ENCODE peak calls at places on chromosome 12, in four cellular contexts. C is CD8-positive, alpha-beta T cell; S is astrocyte of the cerebellum; U is brain microvascular endothelial cell. Q is an unnamed sample.

GRCh38 chr12:108335349-108336119 is 3.6 kb downstream of the CMKLR1 start:
- DNase-seq in C (no peak), S (no peak), U (no peak), Q (no peak)

GRCh38 chr12:42426733-42427132 is 100.8 kb downstream of the PPHLN1 start:
- DNase-seq in C (no peak), S (no peak), U (peak; percentile 89), Q (no peak)

GRCh38 chr12:117671734-117672133 is 297.1 kb downstream of the KSR2 start:
- DNase-seq in C (no peak), S (no peak), U (no peak), Q (no peak)

GRCh38 chr12:7498832-7499231 is 4.7 kb downstream of the CD163 start:
- DNase-seq in C (no peak), S (peak; percentile 31), U (peak; percentile 74), Q (no peak)

GRCh38 chr12:104673294-104674062 is 216.7 kb downstream of the CHST11 start:
- DNase-seq in C (no peak), S (no peak), U (no peak), Q (no peak)

GRCh38 chr12:119229837-119230236 is 51.1 kb downstream of the HSPB8 start:
- DNase-seq in C (no peak), S (no peak), U (peak; percentile 66), Q (no peak)

GRCh38 chr12:9883175-9883574 is 1.9 kb downstream of the KLRF2 start:
- DNase-seq in C (no peak), S (no peak), U (no peak), Q (no peak)

GRCh38 chr12:1282670-1283361 is 291.8 kb downstream of the ERC1 start:
- DNase-seq in C (no peak), S (peak; percentile 39), U (no peak), Q (no peak)

GRCh38 chr12:45183263-45183662 is 32.6 kb upstream of the ANO6 start:
- DNase-seq in C (no peak), S (no peak), U (no peak), Q (no peak)
- TF ChIP-seq CTCF in C (no peak), S (peak; percentile 20), U (peak; percentile 24), Q (peak; percentile 37)

GRCh38 chr12:112012775-112013600 is at the start of the genes ERP29 and TMEM116:
- DNase-seq in C (peak; percentile 100), S (peak; percentile 95), U (peak; percentile 98), Q (peak; percentile 99)

GRCh38 chr12:112011685-112012084 is 1.3 kb downstream of the TMEM116 start:
- DNase-seq in C (no peak), S (no peak), U (no peak), Q (no peak)

GRCh38 chr12:112015938-112016337 is 2.7 kb downstream of the ERP29 start:
- DNase-seq in C (no peak), S (no peak), U (no peak), Q (no peak)

GRCh38 chr12:112010415-112011344 is 2.3 kb downstream of the TMEM116 start:
- DNase-seq in C (no peak), S (no peak), U (no peak), Q (no peak)

DNA sequence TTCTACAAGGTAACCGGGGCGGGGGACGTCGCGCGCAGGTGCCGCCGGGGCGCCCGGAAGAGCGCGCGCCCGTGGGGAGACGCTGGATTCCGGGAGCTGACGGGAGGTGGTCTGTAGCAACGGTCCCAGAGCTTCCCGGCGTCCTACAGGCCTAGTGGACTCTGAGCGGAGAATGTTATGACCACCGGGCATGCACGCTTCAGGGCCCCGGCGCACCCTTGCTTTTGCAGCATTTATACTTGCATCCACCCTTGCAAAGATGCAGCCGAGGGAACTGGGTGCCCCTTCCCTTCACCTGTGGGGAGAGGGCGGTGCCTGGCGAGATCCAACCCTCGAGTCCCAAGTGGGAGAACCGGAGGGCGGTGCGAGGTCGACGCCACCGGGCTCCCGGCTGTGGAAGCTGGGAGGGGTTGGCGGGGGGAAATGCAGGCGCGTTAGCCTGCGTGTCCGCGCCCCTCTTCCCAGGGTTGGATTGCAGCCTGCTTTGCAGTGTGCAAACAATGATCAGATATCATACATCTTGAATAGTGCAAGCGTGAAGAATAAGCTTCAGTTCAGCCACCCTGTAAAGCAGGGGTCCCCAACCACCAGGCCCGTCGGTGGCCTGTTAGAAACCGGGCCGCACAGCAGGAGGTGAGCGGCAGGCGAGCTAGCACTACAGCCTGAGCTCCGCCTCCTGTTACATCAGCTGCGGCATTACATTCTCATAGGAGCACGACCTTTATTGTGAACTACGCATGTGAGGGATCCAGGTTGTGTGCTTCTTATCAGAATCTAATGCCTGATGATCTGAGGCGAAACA is 576 bp downstream of the ERP29 start:
- DNase-seq in C (peak; percentile 50), S (no peak), U (peak; percentile 82), Q (no peak)
- TF ChIP-seq CTCF in C (peak; percentile 25), S (no peak), U (no peak), Q (peak; percentile 23)

GRCh38 chr12:3667485-3667884 is 85.4 kb downstream of the CRACR2A start:
- DNase-seq in C (no peak), S (no peak), U (no peak), Q (no peak)

GRCh38 chr12:3670083-3670620 is 82.8 kb downstream of the CRACR2A start:
- DNase-seq in C (no peak), S (no peak), U (no peak), Q (no peak)

GRCh38 chr12:3669594-3669993 is 83.3 kb downstream of the CRACR2A start:
- DNase-seq in C (no peak), S (no peak), U (no peak), Q (no peak)

GRCh38 chr12:3671330-3672112 is 81.4 kb downstream of the CRACR2A start:
- DNase-seq in C (no peak), S (no peak), U (no peak), Q (no peak)

GRCh38 chr12:3668479-3669165 is 84.3 kb downstream of the CRACR2A start:
- DNase-seq in C (no peak), S (no peak), U (no peak), Q (no peak)
- TF ChIP-seq CTCF in C (no peak), S (no peak), U (no peak), Q (no peak)

DNA sequence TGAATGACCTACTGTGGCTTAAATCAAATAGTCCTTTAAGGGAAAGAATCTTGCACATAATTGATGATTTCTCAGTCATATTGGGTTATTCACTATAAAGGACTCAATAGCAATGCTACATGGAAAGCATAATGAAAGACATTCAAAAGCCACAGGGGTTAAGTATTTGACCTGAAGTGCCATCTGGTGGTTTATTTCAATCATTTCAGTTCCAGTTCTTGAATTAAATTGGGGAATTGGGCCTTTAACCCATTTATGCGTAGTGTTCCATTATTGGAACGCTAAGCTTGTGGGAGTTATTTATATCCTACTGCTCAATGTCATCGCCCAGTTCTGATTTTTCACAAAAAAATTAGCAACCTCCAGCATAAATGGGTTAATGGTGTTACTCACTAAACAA is 41.3 kb upstream of the C12orf71 start:
- DNase-seq in C (no peak), S (no peak), U (no peak), Q (no peak)
- TF ChIP-seq CTCF in C (no peak), S (no peak), U (no peak), Q (peak; percentile 59)

GRCh38 chr12:50841654-50842531 is 833 bp upstream of the TMPRSS12 start:
- DNase-seq in C (no peak), S (no peak), U (no peak), Q (no peak)

GRCh38 chr12:50840809-50841487 is 1.8 kb upstream of the TMPRSS12 start:
- DNase-seq in C (no peak), S (no peak), U (no peak), Q (no peak)

GRCh38 chr12:50845021-50845647 is 2.4 kb downstream of the TMPRSS12 start:
- DNase-seq in C (no peak), S (no peak), U (no peak), Q (no peak)

GRCh38 chr12:50839032-50839431 is 3.7 kb upstream of the TMPRSS12 start:
- DNase-seq in C (no peak), S (no peak), U (no peak), Q (no peak)

DNA sequence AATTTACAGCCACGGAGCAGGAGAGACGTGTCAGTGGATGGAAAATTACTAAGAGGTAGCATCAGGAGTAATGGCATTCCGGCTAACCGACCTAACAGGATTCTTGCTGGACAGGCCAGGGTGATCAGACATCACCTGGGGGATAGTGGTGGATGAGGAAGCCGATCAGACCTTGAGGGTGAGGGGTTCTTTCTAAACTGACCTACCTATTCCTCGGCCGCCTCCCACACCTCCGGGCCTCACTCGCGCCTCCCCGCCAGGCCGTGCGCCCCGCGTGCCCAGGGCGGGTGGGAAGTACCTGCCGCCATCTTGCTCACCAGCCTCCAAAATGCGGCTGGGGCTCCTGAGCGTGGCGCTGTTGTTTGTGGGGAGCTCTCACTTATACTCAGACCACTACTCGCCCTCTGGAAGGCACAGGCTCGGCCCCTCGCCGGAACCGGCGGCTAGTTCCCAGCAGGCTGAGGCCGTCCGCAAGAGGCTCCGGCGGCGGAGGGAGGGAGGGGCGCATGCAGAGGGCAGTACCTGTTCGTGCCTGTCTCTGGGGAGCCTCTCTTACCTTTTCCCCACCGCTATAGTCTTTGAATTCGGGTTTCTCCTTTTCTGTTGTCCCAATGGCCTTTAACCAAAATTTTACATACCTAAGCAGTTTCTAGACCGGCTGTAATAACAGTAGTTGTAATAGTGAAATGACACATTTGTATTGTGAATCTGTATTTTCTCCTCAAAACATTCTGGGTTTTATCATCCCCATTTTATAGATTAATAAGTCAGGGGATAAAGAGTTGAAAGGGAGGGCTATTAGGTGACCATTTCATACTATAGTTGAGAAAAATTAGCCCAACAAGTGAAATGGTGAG is at the start of gene TMPRSS12:
- DNase-seq in C (no peak), S (no peak), U (no peak), Q (no peak)
- TF ChIP-seq CTCF in C (no peak), S (no peak), U (peak; percentile 34), Q (no peak)

GRCh38 chr12:80493466-80493865 is 49.4 kb downstream of the PTPRQ start:
- DNase-seq in C (no peak), S (no peak), U (no peak), Q (no peak)
- TF ChIP-seq CTCF in C (no peak), S (no peak), U (no peak), Q (no peak)

GRCh38 chr12:128973883-128974681 is 120.8 kb downstream of the GLT1D1 start:
- DNase-seq in C (no peak), S (no peak), U (no peak), Q (no peak)

GRCh38 chr12:128974881-128975280 is 121.6 kb downstream of the GLT1D1 start:
- DNase-seq in C (no peak), S (no peak), U (no peak), Q (no peak)

GRCh38 chr12:128971802-128972201 is 118.5 kb downstream of the GLT1D1 start:
- DNase-seq in C (no peak), S (no peak), U (no peak), Q (no peak)

GRCh38 chr12:128980623-128981022 is 127.3 kb downstream of the GLT1D1 start:
- DNase-seq in C (no peak), S (no peak), U (no peak), Q (no peak)

GRCh38 chr12:128976120-128976519 is 122.8 kb downstream of the GLT1D1 start:
- DNase-seq in C (no peak), S (no peak), U (peak; percentile 16), Q (no peak)
- TF ChIP-seq CTCF in C (no peak), S (no peak), U (peak; percentile 34), Q (peak; percentile 41)

DNA sequence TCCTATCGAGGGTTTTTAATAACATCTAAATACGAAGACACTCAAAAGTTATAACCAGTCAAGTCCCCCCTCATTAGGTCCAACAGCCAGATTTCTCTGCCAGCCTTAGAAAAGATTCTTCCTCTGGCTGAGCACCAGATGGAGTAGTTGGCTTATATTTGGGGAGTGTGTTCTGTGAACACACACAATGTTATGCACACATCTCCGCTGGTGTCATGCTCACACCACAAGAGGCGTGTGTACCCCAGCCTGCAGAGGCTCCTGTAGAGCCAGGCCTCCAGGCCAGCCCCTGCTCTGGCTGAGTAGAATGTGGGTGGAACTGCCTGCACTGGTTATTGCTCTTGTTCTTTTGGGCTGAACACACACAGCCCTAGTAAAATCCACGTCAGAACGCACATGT is 64.0 kb downstream of the PIWIL1 start:
- DNase-seq in C (no peak), S (no peak), U (no peak), Q (no peak)
- TF ChIP-seq CTCF in C (no peak), S (no peak), U (no peak), Q (no peak)

GRCh38 chr12:20367731-20368652 is at the start of gene PDE3A:
- DNase-seq in C (no peak), S (peak; percentile 62), U (peak; percentile 82), Q (no peak)
- TF ChIP-seq CTCF in C (no peak), S (peak; percentile 46), U (peak; percentile 51), Q (no peak)